ENCODE peak calls at places on chromosomes 1 and 21, in four cellular contexts. One of them, this sample, is unnamed.

GRCh38 chr21:29190920-29191319 is 60.5 kb downstream of the MAP3K7CL start:
- DNase-seq in small intestine: no peak
- DNase-seq in left ventricle myocardium inferior: no peak
- DNase-seq in ascending aorta: no peak
- DNase-seq in this sample: no peak

GRCh38 chr1:201450721-201451291 is 18.2 kb downstream of the PHLDA3 start:
- DNase-seq in small intestine: no peak
- DNase-seq in left ventricle myocardium inferior: peak; percentile 73
- DNase-seq in ascending aorta: peak; percentile 83
- DNase-seq in this sample: peak; percentile 76

GRCh38 chr1:64654519-64655341 is 90.1 kb upstream of the RAVER2 start:
- DNase-seq in small intestine: no peak
- DNase-seq in left ventricle myocardium inferior: no peak
- DNase-seq in ascending aorta: no peak
- DNase-seq in this sample: no peak

GRCh38 chr21:36709030-36709867 is 10.3 kb downstream of the SIM2 start:
- DNase-seq in small intestine: no peak
- DNase-seq in left ventricle myocardium inferior: no peak
- DNase-seq in ascending aorta: peak; percentile 47
- DNase-seq in this sample: no peak

GRCh38 chr1:119075614-119076013 is 64.8 kb downstream of the WARS2 start:
- DNase-seq in small intestine: no peak
- DNase-seq in left ventricle myocardium inferior: no peak
- DNase-seq in ascending aorta: no peak
- DNase-seq in this sample: no peak

GRCh38 chr1:169027607-169028320 is 78.7 kb upstream of the ATP1B1 start:
- DNase-seq in small intestine: no peak
- DNase-seq in left ventricle myocardium inferior: no peak
- DNase-seq in ascending aorta: no peak
- DNase-seq in this sample: no peak

GRCh38 chr1:54649130-54649898 is 7.7 kb downstream of the MROH7 start:
- DNase-seq in small intestine: peak; percentile 97
- DNase-seq in left ventricle myocardium inferior: no peak
- DNase-seq in ascending aorta: peak; percentile 31
- DNase-seq in this sample: no peak

GRCh38 chr1:22225858-22226584 is 83.1 kb upstream of the WNT4 start:
- DNase-seq in small intestine: no peak
- DNase-seq in left ventricle myocardium inferior: no peak
- DNase-seq in ascending aorta: no peak
- DNase-seq in this sample: no peak

GRCh38 chr1:93907718-93908117 is 1.5 kb downstream of the GCLM start:
- DNase-seq in small intestine: no peak
- DNase-seq in left ventricle myocardium inferior: peak; percentile 24
- DNase-seq in ascending aorta: no peak
- DNase-seq in this sample: no peak

GRCh38 chr1:36156329-36157114 is 562 bp downstream of the MAP7D1 start:
- DNase-seq in small intestine: no peak
- DNase-seq in left ventricle myocardium inferior: peak; percentile 77
- DNase-seq in ascending aorta: peak; percentile 82
- DNase-seq in this sample: peak; percentile 66

GRCh38 chr21:41794600-41794999 is 27.7 kb upstream of the RIPK4 start:
- DNase-seq in small intestine: no peak
- DNase-seq in left ventricle myocardium inferior: no peak
- DNase-seq in ascending aorta: no peak
- DNase-seq in this sample: no peak

GRCh38 chr1:110218739-110219138 is 8.6 kb downstream of the KCNC4 start:
- DNase-seq in small intestine: no peak
- DNase-seq in left ventricle myocardium inferior: no peak
- DNase-seq in ascending aorta: no peak
- DNase-seq in this sample: no peak

GRCh38 chr1:1194723-1195122 is 11.7 kb downstream of the TNFRSF18 start:
- DNase-seq in small intestine: no peak
- DNase-seq in left ventricle myocardium inferior: no peak
- DNase-seq in ascending aorta: no peak
- DNase-seq in this sample: no peak

GRCh38 chr1:218351617-218352438 is 6.7 kb downstream of the TGFB2 start:
- DNase-seq in small intestine: no peak
- DNase-seq in left ventricle myocardium inferior: no peak
- DNase-seq in ascending aorta: peak; percentile 73
- DNase-seq in this sample: no peak

GRCh38 chr1:46517932-46518498 is 28.4 kb downstream of the DMBX1 start:
- DNase-seq in small intestine: peak; percentile 86
- DNase-seq in left ventricle myocardium inferior: no peak
- DNase-seq in ascending aorta: no peak
- DNase-seq in this sample: no peak

GRCh38 chr21:44800971-44801467 is 601 bp downstream of the UBE2G2 start:
- DNase-seq in small intestine: peak; percentile 53
- DNase-seq in left ventricle myocardium inferior: no peak
- DNase-seq in ascending aorta: no peak
- DNase-seq in this sample: no peak

GRCh38 chr1:170663441-170664282 is at the start of gene PRRX1:
- DNase-seq in small intestine: no peak
- DNase-seq in left ventricle myocardium inferior: no peak
- DNase-seq in ascending aorta: no peak
- DNase-seq in this sample: no peak

GRCh38 chr1:243946946-243947345 is 96.9 kb upstream of the AKT3 start:
- DNase-seq in small intestine: no peak
- DNase-seq in left ventricle myocardium inferior: no peak
- DNase-seq in ascending aorta: no peak
- DNase-seq in this sample: no peak

GRCh38 chr1:154155282-154155681 is 409 bp upstream of the NUP210L start:
- DNase-seq in small intestine: no peak
- DNase-seq in left ventricle myocardium inferior: no peak
- DNase-seq in ascending aorta: peak; percentile 86
- DNase-seq in this sample: peak; percentile 77

GRCh38 chr1:44318097-44319088 is 36.7 kb downstream of the ERI3 start:
- DNase-seq in small intestine: peak; percentile 42
- DNase-seq in left ventricle myocardium inferior: no peak
- DNase-seq in ascending aorta: no peak
- DNase-seq in this sample: no peak

GRCh38 chr1:6623269-6623965 is 1.3 kb upstream of the THAP3 start:
- DNase-seq in small intestine: no peak
- DNase-seq in left ventricle myocardium inferior: no peak
- DNase-seq in ascending aorta: no peak
- DNase-seq in this sample: no peak

GRCh38 chr1:212699839-212700596 is at the start of gene BATF3:
- DNase-seq in small intestine: no peak
- DNase-seq in left ventricle myocardium inferior: peak; percentile 66
- DNase-seq in ascending aorta: peak; percentile 80
- DNase-seq in this sample: peak; percentile 67

GRCh38 chr1:223312273-223312672 is 51.7 kb downstream of the SUSD4 start:
- DNase-seq in small intestine: no peak
- DNase-seq in left ventricle myocardium inferior: no peak
- DNase-seq in ascending aorta: no peak
- DNase-seq in this sample: no peak

GRCh38 chr1:23118957-23119792 is 49.5 kb downstream of the LUZP1 start:
- DNase-seq in small intestine: peak; percentile 48
- DNase-seq in left ventricle myocardium inferior: no peak
- DNase-seq in ascending aorta: no peak
- DNase-seq in this sample: no peak

GRCh38 chr1:171802207-171802606 is 20.7 kb downstream of the METTL13 start:
- DNase-seq in small intestine: no peak
- DNase-seq in left ventricle myocardium inferior: no peak
- DNase-seq in ascending aorta: no peak
- DNase-seq in this sample: no peak
- H3K27me3 ChIP-seq in small intestine: no peaks in the 10 kb centered on the region
- H3K27me3 ChIP-seq in left ventricle myocardium inferior: no peaks in the 10 kb centered on the region
- H3K27me3 ChIP-seq in ascending aorta: no peaks in the 10 kb centered on the region
- H3K27me3 ChIP-seq in this sample: no peaks in the 10 kb centered on the region

GRCh38 chr1:228791782-228792181 is 56.5 kb downstream of the RHOU start:
- DNase-seq in small intestine: no peak
- DNase-seq in left ventricle myocardium inferior: no peak
- DNase-seq in ascending aorta: no peak
- DNase-seq in this sample: no peak

GRCh38 chr1:228794173-228794572 is 58.9 kb downstream of the RHOU start:
- DNase-seq in small intestine: no peak
- DNase-seq in left ventricle myocardium inferior: no peak
- DNase-seq in ascending aorta: no peak
- DNase-seq in this sample: no peak

GRCh38 chr1:228794810-228795209 is 59.5 kb downstream of the RHOU start:
- DNase-seq in small intestine: no peak
- DNase-seq in left ventricle myocardium inferior: no peak
- DNase-seq in ascending aorta: no peak
- DNase-seq in this sample: no peak

GRCh38 chr1:228792601-228793000 is 57.3 kb downstream of the RHOU start:
- DNase-seq in small intestine: no peak
- DNase-seq in left ventricle myocardium inferior: no peak
- DNase-seq in ascending aorta: no peak
- DNase-seq in this sample: no peak

DNA sequence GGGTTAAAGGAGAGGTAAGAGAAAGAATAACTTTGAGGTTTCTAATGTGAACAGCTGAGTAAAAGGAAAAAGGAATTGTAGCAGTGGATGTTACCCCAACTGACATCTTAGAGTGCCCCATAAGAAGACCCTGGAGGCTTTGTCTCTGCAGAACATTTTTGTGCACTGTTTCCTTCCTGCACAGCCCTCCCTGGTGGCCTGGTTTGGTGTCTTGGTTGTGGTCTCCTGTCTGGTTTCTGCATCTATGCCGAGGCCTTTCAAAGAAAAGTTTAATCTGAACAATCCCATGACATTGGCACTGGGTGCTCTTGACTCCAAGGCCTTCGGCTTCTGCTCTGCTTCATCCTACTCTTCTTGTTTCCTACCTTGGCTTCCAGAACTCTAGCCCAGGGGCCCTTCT is 57.8 kb downstream of the RHOU start:
- DNase-seq in small intestine: no peak
- DNase-seq in left ventricle myocardium inferior: no peak
- DNase-seq in ascending aorta: no peak
- DNase-seq in this sample: no peak
- H3K27me3 ChIP-seq in small intestine: no peaks in the 10 kb centered on the region
- H3K27me3 ChIP-seq in left ventricle myocardium inferior: peaks cover 60% of the 10 kb centered on the region
- H3K27me3 ChIP-seq in ascending aorta: no peaks in the 10 kb centered on the region
- H3K27me3 ChIP-seq in this sample: no peaks in the 10 kb centered on the region

GRCh38 chr1:158124034-158124433 is 56.7 kb upstream of the CD1D start:
- DNase-seq in small intestine: no peak
- DNase-seq in left ventricle myocardium inferior: no peak
- DNase-seq in ascending aorta: no peak
- DNase-seq in this sample: no peak

GRCh38 chr1:158120254-158120653 is 60.4 kb upstream of the CD1D start:
- DNase-seq in small intestine: no peak
- DNase-seq in left ventricle myocardium inferior: no peak
- DNase-seq in ascending aorta: no peak
- DNase-seq in this sample: no peak

GRCh38 chr1:158122823-158123390 is 57.8 kb upstream of the CD1D start:
- DNase-seq in small intestine: no peak
- DNase-seq in left ventricle myocardium inferior: no peak
- DNase-seq in ascending aorta: no peak
- DNase-seq in this sample: no peak

GRCh38 chr1:158118713-158119402 is 61.8 kb upstream of the CD1D start:
- DNase-seq in small intestine: no peak
- DNase-seq in left ventricle myocardium inferior: no peak
- DNase-seq in ascending aorta: no peak
- DNase-seq in this sample: no peak

DNA sequence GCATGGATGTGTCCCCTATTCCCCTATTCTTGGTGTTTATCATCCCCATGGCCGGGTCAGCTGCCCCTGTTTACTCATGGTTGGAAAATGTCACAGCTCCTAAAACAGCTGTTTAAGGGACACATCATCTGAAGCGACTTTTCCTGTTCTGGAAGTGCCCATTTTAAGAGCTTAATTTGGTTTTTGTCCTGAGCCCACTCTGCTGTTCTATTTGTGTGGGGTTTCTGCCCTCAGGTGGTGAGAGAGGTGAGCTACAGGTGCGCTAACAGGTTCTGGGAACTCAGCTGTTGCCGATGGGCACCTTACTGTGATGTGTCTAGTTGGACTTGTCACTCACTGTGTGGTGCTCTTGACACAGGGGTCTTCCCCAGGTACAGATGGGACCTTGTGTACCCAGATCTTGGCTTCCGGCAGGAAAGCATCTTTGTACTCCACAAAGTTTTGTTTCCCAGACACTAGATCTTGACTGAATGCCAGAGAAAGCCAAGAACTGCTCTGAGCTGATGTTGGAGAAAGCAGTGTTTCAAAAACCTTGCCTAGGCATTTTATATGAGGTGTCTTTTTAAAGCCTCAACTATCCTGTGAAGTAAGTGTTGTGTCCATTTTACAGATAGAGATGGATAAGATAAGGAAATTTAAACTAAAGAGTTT is 59.0 kb upstream of the CD1D start:
- DNase-seq in small intestine: peak; percentile 65
- DNase-seq in left ventricle myocardium inferior: no peak
- DNase-seq in ascending aorta: no peak
- DNase-seq in this sample: no peak
- H3K27me3 ChIP-seq in small intestine: no peaks in the 10 kb centered on the region
- H3K27me3 ChIP-seq in left ventricle myocardium inferior: peaks cover 60% of the 10 kb centered on the region
- H3K27me3 ChIP-seq in ascending aorta: no peaks in the 10 kb centered on the region
- H3K27me3 ChIP-seq in this sample: no peaks in the 10 kb centered on the region

DNA sequence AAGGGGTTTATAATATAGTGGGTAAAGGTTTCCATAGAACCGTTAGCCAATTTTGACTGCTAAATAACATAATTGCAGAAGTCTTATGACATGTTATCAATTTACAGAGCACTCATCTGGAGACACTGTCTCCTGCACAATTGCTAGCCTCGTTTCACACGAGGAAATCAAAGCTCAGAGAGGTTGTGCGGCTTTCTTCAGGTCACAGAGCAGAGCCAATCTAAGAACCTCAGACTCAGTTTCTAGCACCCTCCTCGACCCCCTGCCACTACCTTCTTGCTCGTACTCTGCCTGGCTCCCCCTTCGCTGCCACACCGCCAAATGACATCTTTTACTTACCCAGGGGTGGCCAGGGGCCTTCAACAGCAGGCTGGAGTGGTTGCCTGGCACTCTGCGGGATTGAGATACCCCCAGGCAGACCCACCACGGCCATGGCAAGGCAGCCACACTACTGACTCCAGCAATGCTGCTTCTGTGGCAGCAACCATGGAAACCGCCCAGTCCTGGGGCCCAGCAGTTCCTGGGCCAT is 16.0 kb upstream of the CASZ1 start:
- DNase-seq in small intestine: no peak
- DNase-seq in left ventricle myocardium inferior: no peak
- DNase-seq in ascending aorta: no peak
- DNase-seq in this sample: no peak
- H3K27me3 ChIP-seq in small intestine: no peaks in the 10 kb centered on the region
- H3K27me3 ChIP-seq in left ventricle myocardium inferior: peaks cover 25% of the 10 kb centered on the region
- H3K27me3 ChIP-seq in ascending aorta: no peaks in the 10 kb centered on the region
- H3K27me3 ChIP-seq in this sample: no peaks in the 10 kb centered on the region

DNA sequence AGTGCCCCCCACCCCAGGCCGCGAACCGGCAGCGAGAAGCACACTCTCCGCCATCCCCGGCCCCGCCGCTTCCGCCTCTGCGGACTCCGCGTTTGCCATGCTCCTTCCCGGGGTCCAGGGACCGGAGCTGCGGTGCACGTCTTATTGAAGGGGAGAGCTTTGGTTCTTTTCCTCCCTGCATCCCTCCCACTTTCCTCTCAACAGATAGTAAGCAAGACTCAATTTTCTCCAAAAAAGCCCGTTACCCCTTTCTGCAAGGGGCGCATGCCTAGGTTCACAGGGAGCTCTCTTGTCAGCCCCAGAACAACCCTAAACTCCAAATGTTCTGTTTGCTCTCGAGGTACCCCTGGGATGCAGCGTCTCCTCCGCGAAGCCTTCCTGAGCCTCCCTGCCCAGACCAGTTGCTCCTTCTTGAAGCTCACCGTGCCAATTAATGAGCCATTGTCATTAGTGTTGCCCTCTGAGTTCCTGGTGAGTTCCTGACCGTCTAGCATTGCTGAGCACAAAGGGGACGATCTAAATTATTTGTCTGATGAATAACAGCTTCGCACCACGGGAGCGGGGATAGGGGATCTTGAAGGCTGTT is 8.1 kb downstream of the FOXD3 start:
- DNase-seq in small intestine: no peak
- DNase-seq in left ventricle myocardium inferior: no peak
- DNase-seq in ascending aorta: no peak
- DNase-seq in this sample: no peak
- H3K27me3 ChIP-seq in small intestine: no peaks in the 10 kb centered on the region
- H3K27me3 ChIP-seq in left ventricle myocardium inferior: peaks cover 100% of the 10 kb centered on the region
- H3K27me3 ChIP-seq in ascending aorta: peaks cover 28% of the 10 kb centered on the region
- H3K27me3 ChIP-seq in this sample: peaks cover 30% of the 10 kb centered on the region

This sample was measured in right atrium auricular region.